ENCODE peak calls at places on chromosomes 13 and 19, in seven cellular contexts. N is lower lobe of right lung; S is thyroid gland; O is heart right ventricle; Q is A549; A is CD4-positive, CD25-positive, alpha-beta regulatory T cell; U is IMR-90. I is an unnamed sample. For H3K9me3, the result is how much of the 10 kb centered on the place peaks cover.

GRCh38 chr13:47548294-47548825 is 452.7 kb downstream of the SUCLA2 start:
- DNase-seq in O (no peak), A (no peak), N (no peak), S (no peak), Q (no peak), U (no peak), I (no peak)

GRCh38 chr13:37539176-37539575 is 59.4 kb downstream of the POSTN start:
- DNase-seq in N (no peak), S (no peak), A (no peak), U (no peak), Q (no peak), O (no peak), I (no peak)

GRCh38 chr19:7971553-7972520 is 28.4 kb upstream of the TIMM44 start:
- DNase-seq in U (no peak), S (no peak), O (no peak), A (no peak), N (peak), Q (no peak), I (no peak)

GRCh38 chr13:76848596-76848995 is 37.6 kb downstream of the KCTD12 start:
- DNase-seq in Q (no peak), S (no peak), U (peak), O (peak), N (peak), A (no peak), I (no peak)

GRCh38 chr13:48585456-48585840 is 52.6 kb upstream of the RCBTB2 start:
- DNase-seq in O (no peak), A (no peak), S (peak), N (no peak), U (no peak), Q (no peak), I (no peak)

GRCh38 chr13:34655554-34655953 is 286.5 kb upstream of the NBEA start:
- DNase-seq in S (no peak), N (no peak), A (no peak), O (no peak), U (no peak), Q (no peak), I (no peak)

GRCh38 chr13:113029487-113030258 is 60.7 kb downstream of the MCF2L start:
- DNase-seq in A (peak), Q (peak), N (no peak), O (peak), U (no peak), S (peak), I (peak)

GRCh38 chr13:67139551-67139950 is 90.6 kb downstream of the PCDH9 start:
- DNase-seq in U (no peak), Q (no peak), N (no peak), A (no peak), O (no peak), S (no peak), I (no peak)

GRCh38 chr19:22421797-22422196 is 349 bp downstream of the ZNF98 start:
- DNase-seq in U (no peak), Q (no peak), A (no peak), N (no peak), O (no peak), S (peak), I (no peak)
- H3K9me3 ChIP-seq in U (under half), Q (under half), A (under half), N (under half), O (under half), S (under half), I (under half)

GRCh38 chr19:21264416-21264815 is 64.8 kb downstream of the ZNF708 start:
- DNase-seq in O (no peak), Q (no peak), S (no peak), A (no peak), N (no peak), U (no peak), I (no peak)

GRCh38 chr19:21269813-21270212 is 59.4 kb downstream of the ZNF708 start:
- DNase-seq in A (no peak), Q (peak), N (no peak), S (no peak), O (no peak), U (no peak), I (no peak)

GRCh38 chr19:21260164-21260847 is 68.9 kb downstream of the ZNF708 start:
- DNase-seq in Q (no peak), A (no peak), O (no peak), U (no peak), N (no peak), S (no peak), I (no peak)

GRCh38 chr19:21264891-21265290 is 64.3 kb downstream of the ZNF708 start:
- DNase-seq in U (no peak), A (no peak), Q (no peak), N (no peak), S (no peak), O (no peak), I (no peak)
- H3K9me3 ChIP-seq in U (under half), A (under half), Q (under half), N (under half), S (under half), O (under half), I (half or more)

DNA sequence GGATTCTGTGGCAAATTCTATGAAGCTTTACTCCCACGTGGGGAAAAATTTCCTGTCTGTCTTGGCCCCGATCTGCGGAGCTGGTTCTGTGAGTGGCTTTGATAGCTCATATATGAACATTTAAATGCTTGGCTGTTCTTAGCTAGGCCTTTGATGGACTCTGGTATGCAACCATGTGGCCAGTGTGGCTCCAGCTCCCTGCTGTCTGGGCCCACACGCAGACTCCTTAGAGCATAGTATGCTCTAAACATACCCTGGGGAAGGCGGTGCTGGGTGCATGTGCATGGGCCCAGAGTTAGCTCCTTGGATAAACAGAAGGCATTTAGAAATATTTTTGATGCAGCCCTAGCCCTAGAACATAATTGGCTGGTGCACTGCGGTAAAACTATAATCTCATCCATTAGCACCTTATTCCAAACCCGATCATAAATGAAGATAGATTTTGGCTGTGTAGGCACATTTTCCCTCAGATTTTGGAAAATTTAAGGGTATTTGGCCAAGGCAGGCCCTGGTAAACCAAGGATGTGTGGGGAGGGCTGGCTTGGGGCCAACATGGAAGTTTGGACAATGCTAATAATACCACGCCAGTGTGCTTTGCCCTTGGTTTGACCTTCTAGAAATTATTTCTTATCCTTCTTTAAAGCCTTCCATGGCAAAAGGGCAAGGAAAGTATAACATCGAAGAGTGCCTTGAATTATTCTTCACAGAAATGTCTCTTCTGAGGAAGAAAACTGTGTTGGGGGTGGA is 153.5 kb downstream of the LMO7 start:
- DNase-seq in U (no peak), N (no peak), O (no peak), S (no peak), A (no peak), Q (no peak), I (no peak)
- H3K9me3 ChIP-seq in U (under half), N (under half), O (under half), S (under half), A (under half), Q (under half), I (under half)

GRCh38 chr13:25980255-25980654 is 71.6 kb downstream of the SHISA2 start:
- DNase-seq in A (no peak), N (no peak), S (peak), U (peak), O (no peak), Q (peak), I (peak)
- H3K9me3 ChIP-seq in A (under half), N (under half), S (under half), U (under half), O (under half), Q (under half), I (under half)

GRCh38 chr19:5217171-5217570 is 123.4 kb downstream of the PTPRS start:
- DNase-seq in Q (no peak), S (no peak), O (no peak), A (no peak), U (no peak), N (no peak), I (no peak)
- H3K9me3 ChIP-seq in Q (under half), S (under half), O (under half), A (under half), U (under half), N (under half), I (under half)